ENCODE peak calls at places on chromosomes 13 and 19, in four cellular contexts. V is keratinocyte, J is fibroblast of lung, B is HCT116. C is an unnamed sample.

GRCh38 chr19:46745521-46746280 is at the start of gene FKRP:
- DNase-seq in V (no peak), J (no peak), B (no peak), C (peak; percentile 95)

GRCh38 chr13:112719016-112719415 is 29.2 kb downstream of the ATP11A start:
- DNase-seq in B (no peak), J (peak; percentile 79), V (no peak), C (no peak)

GRCh38 chr13:108220042-108220441 is 1.9 kb downstream of the ABHD13 start:
- DNase-seq in B (peak; percentile 57), V (peak; percentile 64), J (no peak), C (no peak)

GRCh38 chr19:32322541-32322940 is 22.9 kb upstream of the ZNF507 start:
- DNase-seq in V (no peak), J (no peak), B (no peak), C (no peak)

GRCh38 chr13:34752561-34752960 is 189.5 kb upstream of the NBEA start:
- DNase-seq in B (no peak), J (no peak), V (no peak), C (no peak)

GRCh38 chr19:47363758-47364529 is 14.8 kb downstream of the DHX34 start:
- DNase-seq in V (peak; percentile 5), J (peak; percentile 9), B (no peak), C (peak; percentile 87)

GRCh38 chr19:5563941-5564612 is 3.7 kb downstream of the TINCR start:
- DNase-seq in V (no peak), B (no peak), J (no peak), C (peak; percentile 87)

GRCh38 chr13:42064259-42064658 is 15.8 kb downstream of the DGKH start:
- DNase-seq in V (no peak), J (peak; percentile 97), B (no peak), C (peak; percentile 71)

GRCh38 chr13:98959299-98959698 is 18.6 kb downstream of the DOCK9 start:
- DNase-seq in B (no peak), V (no peak), J (no peak), C (no peak)

GRCh38 chr19:52871466-52871865 is 14.0 kb upstream of the ZNF468 start:
- DNase-seq in V (no peak), J (no peak), B (no peak), C (no peak)

GRCh38 chr13:100203696-100204367 is 114.9 kb downstream of the PCCA start:
- DNase-seq in J (peak; percentile 89), B (no peak), V (no peak), C (peak; percentile 58)

GRCh38 chr13:109369357-109370052 is 416.9 kb downstream of the IRS2 start:
- DNase-seq in B (no peak), V (no peak), J (no peak), C (peak; percentile 34)

GRCh38 chr19:11164879-11165406 is 9.4 kb upstream of the SPC24 start:
- DNase-seq in J (peak; percentile 94), B (no peak), V (no peak), C (peak; percentile 91)

GRCh38 chr19:33621811-33622504 is at the start of gene CHST8:
- DNase-seq in J (peak; percentile 44), V (no peak), B (no peak), C (peak; percentile 95)

GRCh38 chr13:106061781-106062180 is 473.7 kb downstream of the EFNB2 start:
- DNase-seq in B (no peak), V (no peak), J (no peak), C (no peak)

GRCh38 chr13:23707674-23708073 is 137.5 kb downstream of the TNFRSF19 start:
- DNase-seq in J (no peak), V (no peak), B (peak; percentile 24), C (no peak)

DNA sequence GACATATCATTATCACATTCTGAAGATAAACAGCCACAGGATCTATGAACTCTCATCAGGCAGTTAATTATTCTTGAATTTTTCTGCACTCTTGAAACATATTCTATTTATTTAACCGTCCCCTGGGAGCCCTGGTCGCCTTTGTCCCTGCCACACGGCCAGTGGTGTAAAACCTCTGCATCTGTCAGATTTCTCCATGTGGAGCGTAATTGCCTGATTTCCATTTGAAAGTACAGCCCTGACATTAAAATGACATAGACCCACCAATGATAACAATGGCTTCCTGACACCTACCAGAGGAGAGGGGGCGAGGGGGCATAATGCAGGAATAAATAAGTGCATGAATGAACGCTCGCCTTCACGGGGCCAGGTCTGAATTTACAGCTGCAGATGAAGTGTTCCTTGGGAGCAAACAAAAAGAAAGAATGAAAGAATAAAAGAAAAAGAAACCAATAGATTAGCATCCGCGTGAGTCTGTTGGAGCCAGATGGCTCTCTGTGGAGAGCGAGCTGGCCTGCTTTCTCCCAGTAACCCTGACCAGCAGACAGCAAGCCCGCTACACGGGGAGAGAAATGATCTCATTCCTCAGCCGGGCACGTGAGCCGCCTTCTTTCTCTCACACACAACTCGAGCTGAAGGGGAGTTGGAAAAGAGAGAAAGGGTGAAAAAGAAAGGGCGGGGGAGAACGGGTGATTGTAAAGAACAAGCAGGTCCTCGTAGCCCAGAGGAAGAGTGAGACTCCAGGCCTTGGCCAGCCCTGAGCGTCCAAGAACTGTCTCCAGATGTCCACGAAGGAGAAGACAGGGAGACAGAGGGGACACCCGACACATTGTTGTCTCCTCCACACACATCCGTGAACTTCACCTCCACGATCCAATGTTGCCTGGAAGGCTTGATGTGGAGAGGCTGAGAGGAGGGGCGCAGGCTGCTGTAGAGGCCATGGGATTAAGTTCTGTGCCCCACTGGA is 81.2 kb downstream of the RNASEH2B start:
- DNase-seq in J (peak; percentile 73), V (no peak), B (no peak), C (no peak)
- H3K4me2 ChIP-seq in J (peak overlapping the region; percentile 70), V (no peak overlapping the region), B (no peak overlapping the region), C (peak overlapping the region; percentile 45)

GRCh38 chr19:9584073-9584833 is at the start of gene ZNF121:
- DNase-seq in V (peak; percentile 21), B (peak; percentile 77), J (peak; percentile 78), C (peak; percentile 85)

GRCh38 chr19:9586764-9587163 is 2.5 kb upstream of the ZNF121 start:
- DNase-seq in J (peak; percentile 51), B (peak; percentile 82), V (peak; percentile 35), C (peak; percentile 74)
- TF ChIP-seq CTCF in J (peak; percentile 80), B (peak; percentile 67), V (peak; percentile 72), C (peak; percentile 79)

GRCh38 chr13:29718694-29719093 is 123.2 kb upstream of the SLC7A1 start:
- DNase-seq in J (no peak), B (no peak), V (no peak), C (no peak)
- H3K27me3 ChIP-seq in J (peaks cover 9% of the 10 kb centered on the region), B (peaks cover 8% of the 10 kb centered on the region), V (peaks cover 11% of the 10 kb centered on the region), C (peaks cover 25% of the 10 kb centered on the region)

GRCh38 chr19:8212916-8213315 is 3.7 kb downstream of the CERS4 start:
- DNase-seq in J (no peak), V (no peak), B (no peak), C (no peak)

GRCh38 chr19:8214802-8215201 is 5.6 kb downstream of the CERS4 start:
- DNase-seq in J (no peak), B (no peak), V (no peak), C (peak; percentile 45)

GRCh38 chr19:8213827-8214672 is 4.9 kb downstream of the CERS4 start:
- DNase-seq in B (no peak), V (no peak), J (no peak), C (peak; percentile 66)

GRCh38 chr19:8216357-8216756 is 7.2 kb downstream of the CERS4 start:
- DNase-seq in B (no peak), J (no peak), V (no peak), C (peak; percentile 25)

GRCh38 chr19:8215783-8216182 is 6.6 kb downstream of the CERS4 start:
- DNase-seq in V (no peak), B (no peak), J (no peak), C (peak; percentile 34)
- H3K4me2 ChIP-seq in V (no peak overlapping the region), B (no peak overlapping the region), J (no peak overlapping the region), C (no peak overlapping the region)

GRCh38 chr19:15843186-15843585 is 27.7 kb upstream of the OR10H1 start:
- DNase-seq in B (no peak), V (no peak), J (no peak), C (no peak)

GRCh38 chr19:15846923-15847322 is 31.5 kb upstream of the OR10H1 start:
- DNase-seq in V (no peak), B (no peak), J (no peak), C (no peak)

GRCh38 chr19:15840833-15841232 is 25.4 kb upstream of the OR10H1 start:
- DNase-seq in B (no peak), V (no peak), J (no peak), C (no peak)

GRCh38 chr19:15836595-15837398 is 21.3 kb upstream of the OR10H1 start:
- DNase-seq in V (peak; percentile 84), J (peak; percentile 87), B (peak; percentile 96), C (peak; percentile 97)

GRCh38 chr19:15841875-15842569 is 26.6 kb upstream of the OR10H1 start:
- DNase-seq in V (no peak), J (no peak), B (no peak), C (no peak)
- TF ChIP-seq CTCF in V (peak; percentile 35), J (no peak), B (peak; percentile 65), C (no peak)

GRCh38 chr19:49431330-49431749 is 6.2 kb downstream of the GFY start:
- DNase-seq in J (no peak), B (no peak), V (no peak), C (peak; percentile 78)
- H3K27me3 ChIP-seq in J (peaks cover 80% of the 10 kb centered on the region), B (no peaks in the 10 kb centered on the region), V (peaks cover 92% of the 10 kb centered on the region), C (peaks cover 74% of the 10 kb centered on the region)

C was measured in osteoblast.